ENCODE peak calls at places on chromosome 7, in seven cellular contexts. C, S, Z, W, O, E and R are unnamed samples.

GRCh38 chr7:40455485-40455884 is 320.7 kb downstream of the SUGCT start:
- DNase-seq in C (no peak), Z (no peak), E (no peak), W (no peak), O (no peak), S (no peak), R (no peak)

GRCh38 chr7:158316466-158317031 is 271.1 kb downstream of the PTPRN2 start:
- DNase-seq in C (no peak), W (no peak), E (no peak), S (peak; percentile 83), Z (no peak), O (no peak), R (no peak)

GRCh38 chr7:11343818-11344413 is 370.2 kb downstream of the PHF14 start:
- DNase-seq in C (no peak), E (no peak), S (no peak), W (no peak), O (no peak), Z (peak; percentile 22), R (peak; percentile 46)

GRCh38 chr7:46391215-46391614 is 470.1 kb upstream of the IGFBP3 start:
- DNase-seq in C (no peak), O (no peak), E (no peak), W (no peak), Z (no peak), S (no peak), R (no peak)

GRCh38 chr7:1008733-1009363 is 25.9 kb downstream of the CYP2W1 start:
- DNase-seq in E (no peak), C (no peak), Z (no peak), S (no peak), O (no peak), W (no peak), R (no peak)

GRCh38 chr7:93036807-93037206 is 81.0 kb downstream of the SAMD9 start:
- DNase-seq in W (no peak), Z (no peak), E (no peak), O (no peak), S (no peak), C (no peak), R (no peak)

GRCh38 chr7:2710256-2710655 is 22.3 kb downstream of the AMZ1 start:
- DNase-seq in C (no peak), Z (no peak), W (peak; percentile 53), E (no peak), S (no peak), O (no peak), R (no peak)

GRCh38 chr7:70738080-70738479 is 393.9 kb upstream of the GALNT17 start:
- DNase-seq in O (no peak), E (no peak), W (peak; percentile 52), Z (no peak), C (peak; percentile 47), S (no peak), R (no peak)

GRCh38 chr7:137146552-137146961 is 197.0 kb downstream of the PTN start:
- DNase-seq in S (no peak), Z (no peak), O (no peak), W (no peak), C (no peak), E (no peak), R (no peak)

GRCh38 chr7:94843553-94843952 is 63.8 kb upstream of the PPP1R9A start:
- DNase-seq in W (no peak), S (no peak), C (no peak), O (no peak), E (no peak), Z (no peak), R (no peak)

GRCh38 chr7:133853706-133854276 is 273.3 kb upstream of the LRGUK start:
- DNase-seq in C (peak; percentile 32), S (no peak), E (no peak), O (no peak), Z (peak; percentile 54), W (peak; percentile 35), R (peak; percentile 51)

GRCh38 chr7:66894463-66895080 is 26.5 kb upstream of the TMEM248 start:
- DNase-seq in Z (no peak), W (no peak), C (no peak), S (no peak), O (no peak), E (no peak), R (no peak)

GRCh38 chr7:77181739-77182138 is 17.9 kb downstream of the FGL2 start:
- DNase-seq in E (no peak), O (no peak), C (no peak), W (no peak), Z (no peak), S (no peak), R (no peak)

GRCh38 chr7:44541876-44542610 is 913 bp upstream of the NPC1L1 start:
- DNase-seq in O (no peak), S (no peak), W (no peak), C (no peak), Z (no peak), E (no peak), R (no peak)

GRCh38 chr7:1839701-1840100 is 169.6 kb downstream of the ELFN1 start:
- DNase-seq in W (peak; percentile 3), Z (no peak), S (peak; percentile 78), E (peak; percentile 55), O (peak; percentile 56), C (no peak), R (no peak)

GRCh38 chr7:108291791-108292440 is 161.8 kb upstream of the LAMB4 start:
- DNase-seq in E (no peak), S (no peak), C (no peak), W (no peak), Z (no peak), O (no peak), R (no peak)

GRCh38 chr7:21089653-21090052 is 303.0 kb upstream of the SP8 start:
- DNase-seq in O (no peak), E (no peak), Z (no peak), S (no peak), C (no peak), W (no peak), R (no peak)

GRCh38 chr7:129363-130221 is 62.8 kb upstream of the FAM20C start:
- DNase-seq in E (no peak), C (no peak), S (peak; percentile 70), O (no peak), Z (no peak), W (no peak), R (no peak)

GRCh38 chr7:92292981-92293380 is 47.2 kb downstream of the ANKIB1 start:
- DNase-seq in O (no peak), Z (no peak), C (no peak), E (no peak), W (no peak), S (no peak), R (no peak)

GRCh38 chr7:105188201-105188600 is 174.2 kb downstream of the KMT2E start:
- DNase-seq in S (no peak), Z (no peak), E (no peak), O (no peak), C (no peak), W (no peak), R (no peak)

GRCh38 chr7:4797858-4798705 is 22.7 kb downstream of the AP5Z1 start:
- DNase-seq in O (no peak), Z (peak; percentile 16), C (peak; percentile 48), S (peak; percentile 92), E (no peak), W (peak; percentile 42), R (peak; percentile 38)

GRCh38 chr7:22853138-22853537 is 30.5 kb upstream of the TOMM7 start:
- DNase-seq in S (no peak), E (no peak), C (no peak), Z (no peak), W (no peak), O (no peak), R (no peak)

GRCh38 chr7:141320287-141320686 is 230.9 kb upstream of the AGK start:
- DNase-seq in W (no peak), C (no peak), E (no peak), O (no peak), S (no peak), Z (no peak), R (no peak)

GRCh38 chr7:114082934-114083647 is 164.3 kb upstream of the PPP1R3A start:
- DNase-seq in Z (no peak), C (no peak), E (peak; percentile 60), S (peak; percentile 81), W (peak; percentile 46), O (peak; percentile 72), R (no peak)
- H3K27me3 ChIP-seq in Z (no peaks in the 10 kb centered on the region), C (peaks cover 64% of the 10 kb centered on the region), E (peaks cover 53% of the 10 kb centered on the region), S (peaks cover 3% of the 10 kb centered on the region), W (peaks cover 49% of the 10 kb centered on the region), O (no peaks in the 10 kb centered on the region), R (peaks cover 16% of the 10 kb centered on the region)

GRCh38 chr7:102472126-102473041 is 6.3 kb downstream of the POLR2J start:
- DNase-seq in E (no peak), S (peak; percentile 72), W (no peak), C (no peak), O (peak; percentile 61), Z (no peak), R (no peak)
- TF ChIP-seq POLR2AphosphoS5 in E (no peak), S (no peak), W (no peak), C (no peak), O (no peak), Z (peak; percentile 11), R (no peak)

DNA sequence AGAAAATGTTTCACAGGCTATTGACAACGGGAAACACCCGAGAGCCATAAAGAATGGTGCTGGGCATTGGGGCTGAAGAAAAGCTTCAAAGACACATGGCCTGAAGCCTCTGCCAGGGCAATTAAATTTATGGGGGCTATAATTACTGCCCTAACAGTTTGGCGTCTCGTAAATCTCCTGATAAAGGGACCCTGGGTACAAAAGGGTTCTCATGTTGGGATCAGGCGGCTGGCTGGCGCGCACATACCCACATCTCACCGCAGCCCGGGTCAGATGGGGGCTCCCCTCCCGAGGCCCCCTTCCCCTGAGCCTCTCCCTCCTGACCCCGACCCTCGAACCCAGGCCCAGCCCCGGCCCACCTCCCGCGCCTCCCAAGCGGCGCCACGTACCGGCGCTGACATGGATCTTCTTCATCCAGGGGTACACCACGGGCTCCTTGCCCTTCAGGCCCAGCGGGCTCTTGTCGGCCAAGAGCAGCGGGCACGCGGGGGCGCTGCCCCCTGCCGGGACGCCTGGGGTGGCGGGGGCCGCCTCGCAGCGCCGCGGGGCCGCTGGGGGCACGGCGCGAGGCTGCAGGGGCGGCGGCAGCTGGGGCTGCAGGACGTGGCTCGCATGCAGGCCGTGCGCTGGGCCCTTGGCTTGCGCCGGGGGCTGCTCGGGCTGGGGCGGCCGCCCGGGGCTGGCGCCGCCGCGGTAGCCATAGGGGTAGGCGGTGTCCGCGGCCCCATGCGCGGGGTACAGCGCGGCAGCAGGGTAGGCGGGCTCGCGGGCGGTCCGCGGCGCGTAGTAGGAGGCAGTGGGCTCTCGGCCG is 623 bp downstream of the HOXA4 start:
- DNase-seq in Z (no peak), W (peak; percentile 70), C (no peak), O (peak; percentile 68), S (no peak), E (peak; percentile 68), R (no peak)
- H3K27me3 ChIP-seq in Z (peaks cover 27% of the 10 kb centered on the region), W (no peaks in the 10 kb centered on the region), C (peaks cover 50% of the 10 kb centered on the region), O (no peaks in the 10 kb centered on the region), S (no peaks in the 10 kb centered on the region), E (no peaks in the 10 kb centered on the region), R (no peaks in the 10 kb centered on the region)

GRCh38 chr7:151085329-151085690 is 965 bp upstream of the AGAP3 start:
- DNase-seq in S (no peak), W (no peak), Z (no peak), C (no peak), E (peak; percentile 65), O (no peak), R (no peak)

GRCh38 chr7:151083824-151084160 is 499 bp upstream of the TMUB1 start:
- DNase-seq in E (no peak), W (no peak), C (no peak), O (no peak), S (no peak), Z (no peak), R (no peak)

GRCh38 chr7:151082151-151083070 is 882 bp downstream of the TMUB1 start:
- DNase-seq in Z (no peak), E (peak; percentile 74), W (no peak), C (no peak), O (no peak), S (peak; percentile 81), R (no peak)

GRCh38 chr7:151081170-151082101 is 827 bp upstream of the FASTK start:
- DNase-seq in E (peak; percentile 74), W (peak; percentile 59), O (no peak), Z (no peak), C (peak; percentile 48), S (peak; percentile 88), R (no peak)

GRCh38 chr7:151083071-151083823 is at the start of gene TMUB1:
- DNase-seq in E (peak; percentile 90), Z (no peak), W (peak; percentile 86), O (peak; percentile 91), C (peak; percentile 84), S (peak; percentile 97), R (no peak)
- TF ChIP-seq POLR2AphosphoS5 in E (no peak), Z (peak; percentile 31), W (peak; percentile 42), O (peak; percentile 67), C (peak; percentile 63), S (peak; percentile 64), R (peak; percentile 24)